ENCODE peak calls at places on chromosomes 13 and 19, in ten cellular contexts. R is AG04450, O is upper lobe of right lung, T is right lobe of liver, W is MM.1S, V is mucosa of descending colon, C is A673, B is neural progenitor cell, L is left ventricle myocardium inferior, G is lower lobe of right lung. M is an unnamed sample.

GRCh38 chr19:46610851-46611770 is 10.0 kb downstream of the CALM3 start:
- DNase-seq in W (peak; percentile 75), T (no peak), R (no peak), L (peak; percentile 9), C (no peak), O (peak; percentile 27), B (no peak), V (peak; percentile 38), G (no peak), M (no peak)

GRCh38 chr19:51441410-51442390 is 16.6 kb downstream of the SIGLEC8 start:
- DNase-seq in O (peak; percentile 63), T (no peak), B (no peak), C (no peak), V (peak; percentile 81), G (no peak), W (no peak), R (no peak), L (no peak), M (peak; percentile 59)

GRCh38 chr19:31223805-31224534 is 125.3 kb downstream of the TSHZ3 start:
- DNase-seq in T (no peak), V (no peak), R (peak; percentile 90), B (no peak), G (no peak), L (no peak), O (no peak), W (no peak), C (peak; percentile 89), M (no peak)

GRCh38 chr13:67977081-67977480 is 746.9 kb upstream of the PCDH9 start:
- DNase-seq in C (no peak), G (no peak), R (no peak), L (no peak), B (no peak), W (no peak), T (no peak), O (no peak), V (no peak), M (no peak)

GRCh38 chr13:37225414-37226047 is 120.1 kb upstream of the CSNK1A1L start:
- DNase-seq in B (no peak), R (no peak), G (no peak), O (no peak), T (no peak), C (no peak), V (no peak), L (no peak), W (no peak), M (no peak)

GRCh38 chr19:49677901-49678674 is 1.0 kb downstream of the PRMT1 start:
- DNase-seq in C (peak; percentile 89), T (peak; percentile 76), W (peak; percentile 75), R (no peak), G (peak; percentile 79), L (peak; percentile 69), B (peak; percentile 95), O (peak; percentile 84), V (peak; percentile 83), M (peak; percentile 56)

GRCh38 chr13:105847532-105848295 is 687.7 kb downstream of the EFNB2 start:
- DNase-seq in T (no peak), B (no peak), V (no peak), C (no peak), R (no peak), G (no peak), W (no peak), L (no peak), O (no peak), M (no peak)

GRCh38 chr19:18879579-18880373 is 16.2 kb downstream of the CERS1 start:
- DNase-seq in C (peak; percentile 53), V (peak; percentile 87), L (no peak), R (no peak), O (no peak), W (peak; percentile 41), G (peak; percentile 50), T (no peak), B (peak; percentile 36), M (no peak)

GRCh38 chr13:52786747-52787146 is 47.1 kb upstream of the CNMD start:
- DNase-seq in V (no peak), O (no peak), C (no peak), T (no peak), R (no peak), B (no peak), W (no peak), G (no peak), L (no peak), M (no peak)

GRCh38 chr19:43759515-43759914 is 4.8 kb upstream of the SMG9 start:
- DNase-seq in B (no peak), C (peak; percentile 29), G (no peak), V (no peak), L (no peak), W (no peak), R (no peak), T (no peak), O (no peak), M (no peak)

GRCh38 chr13:92537485-92537884 is 689.1 kb upstream of the GPC6 start:
- DNase-seq in C (no peak), B (no peak), T (no peak), L (no peak), W (no peak), R (no peak), G (no peak), O (no peak), V (no peak), M (no peak)

DNA sequence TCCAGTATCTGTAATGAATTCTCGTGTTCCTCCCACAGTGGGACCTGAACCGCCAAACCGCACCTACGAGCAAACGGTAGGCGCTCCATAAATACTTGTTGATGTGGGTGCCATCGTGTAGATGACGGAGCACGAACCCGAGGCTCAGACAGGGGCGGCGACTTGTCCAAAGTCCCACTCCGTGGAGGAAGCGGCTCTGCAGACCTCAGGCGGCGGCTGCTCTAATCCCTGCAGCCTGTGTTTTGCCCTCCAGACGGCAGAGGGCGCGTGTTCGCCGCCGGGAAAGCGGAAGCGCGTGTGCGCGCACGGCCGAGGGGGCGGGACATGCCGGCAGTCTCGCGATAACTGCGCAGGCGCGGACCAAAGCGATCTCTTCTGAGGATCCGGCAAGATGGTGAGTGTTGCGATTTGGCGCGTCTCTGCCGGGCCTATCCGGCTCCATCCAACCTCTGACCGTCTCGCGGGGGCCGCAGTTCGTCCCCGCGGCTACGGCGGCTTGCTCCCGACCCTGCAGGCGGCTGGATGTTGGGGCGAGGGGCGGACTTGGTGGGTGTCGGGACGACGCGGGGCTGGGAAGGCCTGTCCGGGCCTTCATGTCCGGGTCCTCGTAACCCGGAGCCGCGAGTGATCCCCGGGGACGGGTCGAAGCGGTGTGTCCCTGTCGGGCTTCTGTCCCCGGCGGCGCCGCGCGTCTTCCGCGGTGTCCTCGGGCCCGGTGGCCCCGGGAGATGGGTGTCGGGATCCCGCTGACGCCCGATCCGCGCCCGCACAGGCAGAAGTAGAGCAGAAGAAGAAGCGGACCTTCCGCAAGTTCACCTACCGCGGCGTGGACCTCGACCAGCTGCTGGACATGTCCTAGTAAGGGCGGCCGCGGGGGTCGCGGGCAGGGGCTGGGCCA is at the start of gene RPS15:
- DNase-seq in L (peak; percentile 95), B (peak; percentile 97), V (peak; percentile 97), R (peak; percentile 92), O (peak; percentile 97), C (peak; percentile 96), T (peak; percentile 97), W (peak; percentile 98), G (peak; percentile 96), M (peak; percentile 96)
- H3K9me3 ChIP-seq in L (no peaks in the 10 kb centered on the region), B (no peaks in the 10 kb centered on the region), V (no peaks in the 10 kb centered on the region), R (peaks cover 6% of the 10 kb centered on the region), O (no peaks in the 10 kb centered on the region), C (no peaks in the 10 kb centered on the region), T (no peaks in the 10 kb centered on the region), W (no peaks in the 10 kb centered on the region), G (no peaks in the 10 kb centered on the region), M (no peaks in the 10 kb centered on the region)

DNA sequence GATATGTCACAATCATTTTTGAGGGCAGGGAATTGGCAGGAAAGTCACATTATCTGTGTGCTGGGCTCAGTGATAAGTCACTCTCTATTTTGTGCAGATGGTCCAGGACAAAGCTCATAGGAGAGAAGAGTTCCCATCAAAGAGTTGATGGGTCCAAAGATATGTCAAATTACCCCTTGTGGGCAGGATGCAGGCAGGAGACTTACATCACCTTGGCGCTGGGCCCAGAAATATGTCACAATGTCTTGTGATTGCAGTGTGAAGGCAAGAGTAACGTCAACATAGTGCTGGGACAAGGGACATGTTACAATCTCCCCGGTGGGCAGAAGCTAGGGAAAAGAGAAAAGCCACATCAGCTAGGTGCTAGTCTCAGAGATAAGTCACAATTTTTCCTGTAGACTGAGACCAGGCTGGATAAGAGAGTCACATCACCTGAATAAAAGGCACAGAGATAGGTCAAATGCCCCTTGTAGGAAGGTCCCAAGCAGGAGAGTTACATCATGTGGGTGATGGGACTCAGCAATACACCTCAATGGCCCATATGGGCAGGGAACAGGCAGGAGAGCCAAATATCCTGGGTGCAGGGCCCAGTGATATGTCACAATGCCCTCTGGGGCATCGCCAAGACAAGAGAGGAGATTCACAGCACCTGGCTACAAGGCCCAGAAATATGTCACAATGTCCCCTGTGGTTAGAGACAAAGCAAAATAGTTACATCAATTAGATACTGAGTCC is 47.9 kb downstream of the ZNF99 start:
- DNase-seq in B (no peak), C (no peak), R (no peak), L (no peak), W (no peak), O (no peak), T (peak; percentile 16), V (no peak), G (no peak), M (no peak)
- H3K9me3 ChIP-seq in B (peaks cover 24% of the 10 kb centered on the region), C (peaks cover 50% of the 10 kb centered on the region), R (peaks cover 33% of the 10 kb centered on the region), L (peaks cover 62% of the 10 kb centered on the region), W (no peaks in the 10 kb centered on the region), O (peaks cover 6% of the 10 kb centered on the region), T (no peaks in the 10 kb centered on the region), V (peaks cover 95% of the 10 kb centered on the region), G (peaks cover 25% of the 10 kb centered on the region), M (peaks cover 7% of the 10 kb centered on the region)

GRCh38 chr19:32889137-32889934 is 19.8 kb upstream of the SLC7A9 start:
- DNase-seq in L (no peak), T (no peak), C (no peak), G (no peak), R (no peak), O (peak; percentile 17), W (no peak), B (no peak), V (no peak), M (no peak)
- H3K9me3 ChIP-seq in L (peaks cover 37% of the 10 kb centered on the region), T (peaks cover 5% of the 10 kb centered on the region), C (peaks cover 12% of the 10 kb centered on the region), G (peaks cover 21% of the 10 kb centered on the region), R (peaks cover 11% of the 10 kb centered on the region), O (peaks cover 7% of the 10 kb centered on the region), W (no peaks in the 10 kb centered on the region), B (peaks cover 5% of the 10 kb centered on the region), V (peaks cover 23% of the 10 kb centered on the region), M (peaks cover 9% of the 10 kb centered on the region)

DNA sequence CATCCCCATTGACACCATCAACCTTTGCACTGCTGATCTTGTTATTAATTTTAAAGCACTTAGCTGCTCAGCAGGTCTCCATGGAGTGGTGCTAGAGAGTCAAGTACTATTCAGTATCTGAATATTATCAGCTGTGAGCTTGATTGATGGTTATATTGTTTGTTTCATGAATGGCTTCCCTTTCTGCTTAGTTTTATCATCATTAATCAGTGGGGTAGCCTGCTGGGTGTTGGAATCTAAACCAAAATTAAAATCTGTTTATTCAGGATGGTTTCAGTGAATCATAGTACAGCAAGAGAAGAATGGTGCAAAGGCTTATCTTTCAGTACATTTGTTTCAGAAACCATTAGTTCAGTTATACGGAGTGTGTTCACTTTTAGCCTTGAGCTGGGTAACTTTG is 42.5 kb upstream of the SCEL start:
- DNase-seq in L (no peak), W (peak; percentile 41), G (no peak), B (no peak), T (no peak), C (peak; percentile 89), O (no peak), V (no peak), R (no peak), M (no peak)
- H3K9me3 ChIP-seq in L (no peaks in the 10 kb centered on the region), W (no peaks in the 10 kb centered on the region), G (no peaks in the 10 kb centered on the region), B (no peaks in the 10 kb centered on the region), T (no peaks in the 10 kb centered on the region), C (no peaks in the 10 kb centered on the region), O (no peaks in the 10 kb centered on the region), V (no peaks in the 10 kb centered on the region), R (no peaks in the 10 kb centered on the region), M (no peaks in the 10 kb centered on the region)